ENCODE peak calls at places on chromosomes 13 and 19, in four cellular contexts. One of them, this sample, is unnamed.

GRCh38 chr19:13033244-13033643 is 38.0 kb downstream of the NFIX start:
- DNase-seq in GM23248: peak; percentile 48
- DNase-seq in IMR-90: no peak
- DNase-seq in heart left ventricle: no peak
- DNase-seq in this sample: no peak

GRCh38 chr13:106534844-106535551 is 464 bp downstream of the EFNB2 start:
- DNase-seq in IMR-90: peak; percentile 16
- DNase-seq in GM23248: peak; percentile 24
- DNase-seq in heart left ventricle: no peak
- DNase-seq in this sample: no peak

GRCh38 chr19:3413796-3414327 is 47.5 kb downstream of the NFIC start:
- DNase-seq in IMR-90: no peak
- DNase-seq in GM23248: peak; percentile 32
- DNase-seq in heart left ventricle: no peak
- DNase-seq in this sample: no peak

GRCh38 chr13:100290165-100290801 is 201.4 kb downstream of the PCCA start:
- DNase-seq in GM23248: no peak
- DNase-seq in IMR-90: peak; percentile 44
- DNase-seq in heart left ventricle: no peak
- DNase-seq in this sample: peak; percentile 11

GRCh38 chr13:110663044-110663443 is 42.9 kb downstream of the CARS2 start:
- DNase-seq in GM23248: no peak
- DNase-seq in IMR-90: no peak
- DNase-seq in heart left ventricle: no peak
- DNase-seq in this sample: no peak

GRCh38 chr13:27131906-27132305 is 39.7 kb downstream of the USP12 start:
- DNase-seq in IMR-90: no peak
- DNase-seq in GM23248: no peak
- DNase-seq in heart left ventricle: no peak
- DNase-seq in this sample: no peak

GRCh38 chr13:31909889-31910551 is 121.6 kb upstream of the FRY start:
- DNase-seq in GM23248: peak; percentile 81
- DNase-seq in IMR-90: peak; percentile 70
- DNase-seq in heart left ventricle: peak; percentile 60
- DNase-seq in this sample: peak; percentile 42

GRCh38 chr19:5128251-5128931 is 159.5 kb downstream of the KDM4B start:
- DNase-seq in IMR-90: peak; percentile 75
- DNase-seq in GM23248: peak; percentile 83
- DNase-seq in heart left ventricle: peak; percentile 79
- DNase-seq in this sample: peak; percentile 16

GRCh38 chr19:16039545-16039944 is 36.8 kb upstream of the TPM4 start:
- DNase-seq in GM23248: no peak
- DNase-seq in heart left ventricle: no peak
- DNase-seq in IMR-90: no peak
- DNase-seq in this sample: no peak

GRCh38 chr19:32498641-32499200 is 82.3 kb upstream of the PDCD5 start:
- DNase-seq in IMR-90: no peak
- DNase-seq in heart left ventricle: no peak
- DNase-seq in GM23248: no peak
- DNase-seq in this sample: no peak

GRCh38 chr13:73421310-73421912 is 362.6 kb downstream of the KLF5 start:
- DNase-seq in heart left ventricle: no peak
- DNase-seq in IMR-90: peak; percentile 68
- DNase-seq in GM23248: peak; percentile 8
- DNase-seq in this sample: no peak

GRCh38 chr19:15397236-15397635 is 17.6 kb upstream of the AKAP8 start:
- DNase-seq in GM23248: no peak
- DNase-seq in heart left ventricle: no peak
- DNase-seq in IMR-90: no peak
- DNase-seq in this sample: no peak

GRCh38 chr13:36680918-36681317 is 7.1 kb downstream of the SERTM1 start:
- DNase-seq in IMR-90: no peak
- DNase-seq in GM23248: no peak
- DNase-seq in heart left ventricle: no peak
- DNase-seq in this sample: no peak

GRCh38 chr13:49681837-49682236 is 9.4 kb downstream of the EBPL start:
- DNase-seq in GM23248: peak; percentile 39
- DNase-seq in IMR-90: peak; percentile 55
- DNase-seq in heart left ventricle: no peak
- DNase-seq in this sample: no peak
- H3K27ac ChIP-seq in GM23248: no peak overlapping the region
- H3K27ac ChIP-seq in IMR-90: no peak overlapping the region
- H3K27ac ChIP-seq in heart left ventricle: no peak overlapping the region
- H3K27ac ChIP-seq in this sample: no peak overlapping the region

DNA sequence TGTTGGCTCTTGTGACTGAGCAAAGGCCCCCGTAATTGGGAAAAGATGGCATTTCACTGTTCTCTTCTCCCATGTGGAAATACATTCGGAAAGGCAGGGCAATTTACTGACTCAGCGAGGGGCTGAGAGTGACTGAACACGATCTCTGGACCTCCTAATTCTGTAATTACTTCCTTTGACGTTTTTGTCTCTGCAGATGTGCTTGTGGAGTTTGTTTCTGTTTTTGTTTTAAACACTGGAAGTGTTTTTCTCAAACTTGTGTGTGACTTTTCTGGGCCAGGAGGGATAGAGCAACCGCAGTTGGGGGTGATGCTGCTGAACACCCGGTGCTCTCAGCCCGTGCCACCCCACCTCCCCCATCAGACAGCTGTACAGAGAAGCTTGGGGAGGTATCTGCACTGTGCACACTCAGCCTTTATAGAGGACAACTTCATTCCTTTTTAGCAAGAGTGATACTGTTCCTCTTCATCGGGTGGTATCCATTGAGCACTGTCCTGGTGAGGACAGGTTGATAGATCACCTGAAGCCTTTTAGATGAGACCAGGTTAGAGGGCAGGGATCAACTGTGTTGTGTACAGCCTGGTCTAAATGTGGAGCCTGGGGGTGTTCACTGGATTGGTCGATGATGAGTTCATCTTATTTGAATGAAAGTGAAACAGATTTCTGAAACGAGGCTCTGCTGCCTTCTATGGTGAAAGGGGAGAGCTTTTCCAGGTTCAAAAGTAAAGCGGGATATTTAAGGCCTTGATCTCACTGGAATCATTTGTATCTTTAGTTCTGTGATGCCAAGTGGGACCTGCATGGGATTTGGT is 117.4 kb downstream of the ESD start:
- DNase-seq in IMR-90: peak; percentile 70
- DNase-seq in heart left ventricle: no peak
- DNase-seq in GM23248: peak; percentile 87
- DNase-seq in this sample: no peak
- H3K4me3 ChIP-seq in IMR-90: peak overlapping the region; percentile 42
- H3K4me3 ChIP-seq in heart left ventricle: peak overlapping the region; percentile 8
- H3K4me3 ChIP-seq in GM23248: peak overlapping the region; percentile 72
- H3K4me3 ChIP-seq in this sample: peak overlapping the region; percentile 55

DNA sequence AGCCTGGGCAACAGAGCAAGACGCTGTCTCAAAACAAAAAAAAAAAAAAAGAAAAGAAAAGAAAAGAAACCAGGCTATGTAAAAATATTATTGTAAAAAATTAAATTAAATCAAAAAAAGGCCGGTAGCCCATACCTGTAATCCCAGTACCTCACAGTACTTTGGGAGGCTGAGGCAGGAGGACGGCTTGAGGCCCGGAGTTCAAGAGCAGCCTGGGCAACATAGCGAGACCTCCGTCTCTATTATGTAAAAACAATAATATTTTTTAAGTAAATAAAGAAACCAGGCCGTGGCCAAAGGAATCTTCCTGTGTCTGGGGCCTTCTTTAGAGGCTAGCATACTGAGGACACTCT is 770 bp upstream of the CAPNS1 start:
- DNase-seq in IMR-90: no peak
- DNase-seq in GM23248: no peak
- DNase-seq in heart left ventricle: no peak
- DNase-seq in this sample: no peak
- H3K27ac ChIP-seq in IMR-90: peak overlapping the region; percentile 88
- H3K27ac ChIP-seq in GM23248: peak overlapping the region; percentile 93
- H3K27ac ChIP-seq in heart left ventricle: peak overlapping the region; percentile 93
- H3K27ac ChIP-seq in this sample: peak overlapping the region; percentile 73

GRCh38 chr19:46600393-46601317 is 475 bp upstream of the CALM3 start:
- DNase-seq in GM23248: peak; percentile 97
- DNase-seq in heart left ventricle: peak; percentile 98
- DNase-seq in IMR-90: peak; percentile 97
- DNase-seq in this sample: peak; percentile 97

GRCh38 chr19:46598372-46598917 is 2.7 kb upstream of the CALM3 start:
- DNase-seq in IMR-90: no peak
- DNase-seq in GM23248: no peak
- DNase-seq in heart left ventricle: no peak
- DNase-seq in this sample: no peak

GRCh38 chr19:46602392-46603194 is 1.5 kb downstream of the CALM3 start:
- DNase-seq in IMR-90: no peak
- DNase-seq in heart left ventricle: peak; percentile 22
- DNase-seq in GM23248: peak; percentile 73
- DNase-seq in this sample: no peak

GRCh38 chr19:46601318-46602224 is at the start of gene CALM3:
- DNase-seq in heart left ventricle: peak; percentile 40
- DNase-seq in IMR-90: no peak
- DNase-seq in GM23248: no peak
- DNase-seq in this sample: no peak

DNA sequence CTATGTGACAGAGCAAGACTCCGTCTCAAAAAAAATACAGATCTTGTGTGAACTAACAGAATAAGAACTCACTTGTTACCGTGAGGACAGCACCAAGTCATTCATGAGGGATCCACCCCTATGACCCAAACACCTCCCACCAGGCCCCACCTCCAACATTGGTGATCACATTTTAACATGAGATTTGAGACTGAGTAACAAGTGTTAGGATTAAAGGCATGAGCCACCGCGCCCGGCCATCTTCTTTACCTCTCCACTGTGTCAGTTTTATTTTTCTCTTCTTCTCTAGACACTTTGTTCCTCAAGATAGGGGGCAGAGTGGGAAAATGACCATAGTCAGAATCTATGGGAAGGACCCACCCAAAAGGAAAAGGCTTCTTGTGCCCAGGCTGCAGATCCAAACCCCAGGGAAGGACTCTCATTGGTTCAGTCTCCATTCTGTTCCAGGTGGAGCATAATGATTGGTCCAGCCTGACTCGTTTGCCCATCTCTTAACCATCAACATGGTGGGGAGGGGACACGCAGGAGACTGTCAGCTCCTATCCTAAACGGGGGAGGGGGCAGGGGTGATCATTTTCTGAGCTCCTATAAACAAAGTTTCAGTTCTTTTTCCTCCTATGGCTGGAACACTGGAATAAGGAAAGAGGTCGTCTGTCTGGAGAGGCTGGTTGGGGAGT is 1.3 kb upstream of the CALM3 start:
- DNase-seq in IMR-90: no peak
- DNase-seq in GM23248: no peak
- DNase-seq in heart left ventricle: peak; percentile 14
- DNase-seq in this sample: no peak
- H3K4me3 ChIP-seq in IMR-90: peak overlapping the region; percentile 54
- H3K4me3 ChIP-seq in GM23248: peak overlapping the region; percentile 100
- H3K4me3 ChIP-seq in heart left ventricle: peak overlapping the region; percentile 99
- H3K4me3 ChIP-seq in this sample: peak overlapping the region; percentile 83

DNA sequence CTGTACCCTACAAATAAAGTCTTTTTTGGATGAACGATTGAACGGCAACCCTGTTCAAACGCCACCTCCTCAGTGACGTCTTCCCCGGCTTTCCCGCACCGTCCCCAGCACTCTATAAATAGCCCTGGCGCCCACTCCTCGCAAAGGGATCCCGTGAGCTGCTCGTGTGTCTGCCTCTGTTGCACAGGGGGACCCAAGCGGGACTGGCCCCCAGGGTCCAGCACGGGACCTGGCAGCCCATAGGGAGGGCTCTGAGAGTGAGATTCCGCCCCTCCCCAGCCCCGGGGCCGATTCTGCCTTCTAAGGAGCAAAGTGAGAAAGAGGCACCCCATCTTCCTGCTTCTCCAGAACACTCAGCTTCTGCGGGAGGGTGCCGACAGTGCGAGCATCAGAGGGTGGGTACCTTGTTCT is 8.1 kb upstream of the FKRP start:
- DNase-seq in GM23248: no peak
- DNase-seq in heart left ventricle: no peak
- DNase-seq in IMR-90: no peak
- DNase-seq in this sample: no peak
- H3K27ac ChIP-seq in GM23248: no peak overlapping the region
- H3K27ac ChIP-seq in heart left ventricle: peak overlapping the region; percentile 31
- H3K27ac ChIP-seq in IMR-90: no peak overlapping the region
- H3K27ac ChIP-seq in this sample: peak overlapping the region; percentile 31

GRCh38 chr13:40673061-40673397 is 6.6 kb upstream of the FOXO1 start:
- DNase-seq in IMR-90: no peak
- DNase-seq in GM23248: no peak
- DNase-seq in heart left ventricle: no peak
- DNase-seq in this sample: no peak

GRCh38 chr13:40670307-40670706 is 3.9 kb upstream of the FOXO1 start:
- DNase-seq in GM23248: no peak
- DNase-seq in IMR-90: no peak
- DNase-seq in heart left ventricle: no peak
- DNase-seq in this sample: no peak

GRCh38 chr13:40676007-40676406 is 9.6 kb upstream of the FOXO1 start:
- DNase-seq in IMR-90: no peak
- DNase-seq in heart left ventricle: no peak
- DNase-seq in GM23248: no peak
- DNase-seq in this sample: no peak

GRCh38 chr13:40673414-40673813 is 7.0 kb upstream of the FOXO1 start:
- DNase-seq in GM23248: no peak
- DNase-seq in heart left ventricle: no peak
- DNase-seq in IMR-90: no peak
- DNase-seq in this sample: no peak

DNA sequence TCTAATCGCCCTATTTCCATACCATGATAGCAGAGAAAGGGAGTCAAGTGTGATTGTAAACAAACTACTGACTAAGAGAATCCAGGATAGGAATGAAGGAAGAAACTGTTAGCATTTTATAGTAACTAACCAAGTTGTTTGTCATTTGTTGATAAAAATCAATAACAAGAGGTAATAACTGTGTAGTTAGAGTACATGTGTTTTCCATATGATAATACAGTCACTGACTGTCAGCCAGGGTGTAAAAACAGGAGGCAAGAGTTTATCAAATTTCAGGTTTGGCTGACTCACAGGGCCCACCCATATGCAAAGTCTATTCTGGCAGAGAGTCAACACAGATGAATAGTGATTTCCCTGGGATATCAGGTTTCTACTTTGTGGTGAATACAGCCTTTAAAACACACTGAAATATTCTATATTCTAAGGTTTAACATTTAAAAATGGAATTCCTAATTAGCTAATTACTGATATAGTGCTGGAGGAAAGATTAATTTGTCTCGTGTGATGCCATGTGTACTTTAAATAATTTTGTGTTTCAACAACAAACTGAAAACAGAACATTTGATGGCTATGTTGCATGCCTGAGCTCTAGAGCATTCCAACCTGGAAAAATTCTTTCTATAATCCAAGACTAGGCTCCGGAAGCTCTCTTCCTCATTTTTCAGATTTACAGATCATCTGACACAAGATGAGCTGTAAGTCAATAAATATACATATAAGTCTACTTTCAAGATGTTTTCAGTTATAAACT is 6.0 kb upstream of the FOXO1 start:
- DNase-seq in heart left ventricle: no peak
- DNase-seq in IMR-90: peak; percentile 70
- DNase-seq in GM23248: peak; percentile 69
- DNase-seq in this sample: peak; percentile 15
- H3K4me3 ChIP-seq in heart left ventricle: no peak overlapping the region
- H3K4me3 ChIP-seq in IMR-90: no peak overlapping the region
- H3K4me3 ChIP-seq in GM23248: no peak overlapping the region
- H3K4me3 ChIP-seq in this sample: no peak overlapping the region

DNA sequence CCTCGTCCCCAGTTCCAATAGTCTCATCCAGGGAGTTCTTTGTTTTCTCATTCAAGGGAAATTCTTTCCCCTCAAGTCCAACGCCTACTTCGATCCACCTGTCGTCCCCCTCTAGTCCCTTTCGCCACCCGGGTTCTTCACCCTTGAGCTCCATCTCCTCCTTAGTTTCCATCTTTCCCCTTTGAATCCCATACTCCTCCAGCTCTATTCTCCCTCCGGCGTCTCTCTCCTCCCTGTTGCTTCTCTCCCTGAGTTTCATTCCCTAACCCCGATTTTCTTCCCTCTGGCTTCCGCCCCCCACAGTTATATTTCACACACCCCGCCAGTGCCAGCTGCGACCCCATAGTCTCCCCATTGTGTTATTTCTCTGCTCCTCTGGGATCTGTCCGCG is 628 bp upstream of the SLC17A7 start:
- DNase-seq in GM23248: no peak
- DNase-seq in IMR-90: no peak
- DNase-seq in heart left ventricle: no peak
- DNase-seq in this sample: no peak
- H3K27ac ChIP-seq in GM23248: no peak overlapping the region
- H3K27ac ChIP-seq in IMR-90: no peak overlapping the region
- H3K27ac ChIP-seq in heart left ventricle: peak overlapping the region; percentile 57
- H3K27ac ChIP-seq in this sample: no peak overlapping the region